ENCODE peak calls at places on chromosomes 13 and 19, in six cellular contexts. One of them, this sample, is unnamed.

GRCh38 chr13:65592757-65593156 is 1637.4 kb downstream of the PCDH9 start:
- DNase-seq in endothelial cell of umbilical vein: no peak
- DNase-seq in HepG2: no peak
- DNase-seq in A549: no peak
- DNase-seq in K562: no peak
- DNase-seq in GM12878: no peak
- DNase-seq in this sample: no peak

GRCh38 chr19:14433454-14434156 is 499 bp downstream of the PKN1 start:
- DNase-seq in endothelial cell of umbilical vein: peak
- DNase-seq in A549: no peak
- DNase-seq in GM12878: no peak
- DNase-seq in K562: no peak
- DNase-seq in HepG2: no peak
- DNase-seq in this sample: no peak

GRCh38 chr19:30118760-30119159 is 176.7 kb downstream of the URI1 start:
- DNase-seq in A549: no peak
- DNase-seq in K562: no peak
- DNase-seq in GM12878: no peak
- DNase-seq in HepG2: no peak
- DNase-seq in endothelial cell of umbilical vein: no peak
- DNase-seq in this sample: no peak

GRCh38 chr13:32530841-32531253 is 7.7 kb downstream of the N4BP2L2 start:
- DNase-seq in A549: no peak
- DNase-seq in endothelial cell of umbilical vein: peak
- DNase-seq in HepG2: no peak
- DNase-seq in GM12878: peak
- DNase-seq in K562: no peak
- DNase-seq in this sample: peak

GRCh38 chr13:51416107-51416506 is 36.7 kb downstream of the INTS6 start:
- DNase-seq in HepG2: no peak
- DNase-seq in K562: no peak
- DNase-seq in endothelial cell of umbilical vein: no peak
- DNase-seq in A549: no peak
- DNase-seq in GM12878: no peak
- DNase-seq in this sample: no peak

GRCh38 chr19:39001016-39001415 is 25.5 kb upstream of the FBXO17 start:
- DNase-seq in K562: no peak
- DNase-seq in endothelial cell of umbilical vein: no peak
- DNase-seq in GM12878: no peak
- DNase-seq in HepG2: no peak
- DNase-seq in A549: no peak
- DNase-seq in this sample: no peak

GRCh38 chr13:28048768-28049167 is 51.6 kb downstream of the FLT3 start:
- DNase-seq in K562: no peak
- DNase-seq in GM12878: no peak
- DNase-seq in A549: no peak
- DNase-seq in HepG2: no peak
- DNase-seq in endothelial cell of umbilical vein: no peak
- DNase-seq in this sample: no peak

GRCh38 chr19:29277107-29277506 is 64.2 kb upstream of the UQCRFS1 start:
- DNase-seq in endothelial cell of umbilical vein: no peak
- DNase-seq in K562: no peak
- DNase-seq in GM12878: peak
- DNase-seq in A549: no peak
- DNase-seq in HepG2: no peak
- DNase-seq in this sample: peak

GRCh38 chr19:20503536-20503935 is 62.0 kb downstream of the ZNF737 start:
- DNase-seq in A549: no peak
- DNase-seq in endothelial cell of umbilical vein: no peak
- DNase-seq in HepG2: no peak
- DNase-seq in GM12878: no peak
- DNase-seq in K562: no peak
- DNase-seq in this sample: no peak

GRCh38 chr13:43804461-43805070 is 17.8 kb upstream of the ENOX1 start:
- DNase-seq in A549: peak
- DNase-seq in GM12878: peak
- DNase-seq in HepG2: peak
- DNase-seq in K562: peak
- DNase-seq in endothelial cell of umbilical vein: peak
- DNase-seq in this sample: peak

GRCh38 chr19:1567848-1568227 is 287 bp downstream of the MEX3D start:
- DNase-seq in A549: no peak
- DNase-seq in GM12878: no peak
- DNase-seq in endothelial cell of umbilical vein: no peak
- DNase-seq in K562: peak
- DNase-seq in HepG2: no peak
- DNase-seq in this sample: no peak

GRCh38 chr13:80037505-80037888 is 303.4 kb downstream of the SPRY2 start:
- DNase-seq in A549: no peak
- DNase-seq in GM12878: no peak
- DNase-seq in endothelial cell of umbilical vein: peak
- DNase-seq in K562: no peak
- DNase-seq in HepG2: no peak
- DNase-seq in this sample: no peak

GRCh38 chr13:29935309-29935981 is 85.0 kb upstream of the UBL3 start:
- DNase-seq in GM12878: peak
- DNase-seq in endothelial cell of umbilical vein: no peak
- DNase-seq in K562: no peak
- DNase-seq in A549: no peak
- DNase-seq in HepG2: no peak
- DNase-seq in this sample: peak

DNA sequence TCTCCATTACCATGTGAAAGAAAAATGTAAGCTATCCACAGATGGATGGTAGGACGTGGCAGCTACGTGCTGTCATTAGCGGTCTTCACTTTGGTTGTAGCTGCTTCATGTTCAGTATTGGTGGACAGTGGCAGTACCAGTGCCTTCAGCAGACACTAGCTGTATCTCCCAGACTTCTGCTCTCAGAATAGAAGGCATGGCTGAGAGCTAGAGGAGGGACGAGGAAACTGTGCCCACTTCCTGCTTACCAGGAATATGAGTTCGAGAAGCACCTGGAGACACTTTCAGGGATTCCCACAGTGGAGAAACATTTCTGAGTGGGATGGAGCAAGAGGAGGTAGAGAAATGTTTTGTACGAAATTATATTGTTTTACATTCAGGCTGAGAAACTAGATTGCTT is 6.9 kb upstream of the SHISA2 start:
- DNase-seq in HepG2: no peak
- DNase-seq in GM12878: no peak
- DNase-seq in endothelial cell of umbilical vein: no peak
- DNase-seq in A549: no peak
- DNase-seq in K562: no peak
- DNase-seq in this sample: no peak
- TF ChIP-seq CTCF in HepG2: no peak
- TF ChIP-seq CTCF in GM12878: no peak
- TF ChIP-seq CTCF in endothelial cell of umbilical vein: no peak
- TF ChIP-seq CTCF in A549: no peak
- TF ChIP-seq CTCF in K562: no peak
- TF ChIP-seq CTCF in this sample: no peak

DNA sequence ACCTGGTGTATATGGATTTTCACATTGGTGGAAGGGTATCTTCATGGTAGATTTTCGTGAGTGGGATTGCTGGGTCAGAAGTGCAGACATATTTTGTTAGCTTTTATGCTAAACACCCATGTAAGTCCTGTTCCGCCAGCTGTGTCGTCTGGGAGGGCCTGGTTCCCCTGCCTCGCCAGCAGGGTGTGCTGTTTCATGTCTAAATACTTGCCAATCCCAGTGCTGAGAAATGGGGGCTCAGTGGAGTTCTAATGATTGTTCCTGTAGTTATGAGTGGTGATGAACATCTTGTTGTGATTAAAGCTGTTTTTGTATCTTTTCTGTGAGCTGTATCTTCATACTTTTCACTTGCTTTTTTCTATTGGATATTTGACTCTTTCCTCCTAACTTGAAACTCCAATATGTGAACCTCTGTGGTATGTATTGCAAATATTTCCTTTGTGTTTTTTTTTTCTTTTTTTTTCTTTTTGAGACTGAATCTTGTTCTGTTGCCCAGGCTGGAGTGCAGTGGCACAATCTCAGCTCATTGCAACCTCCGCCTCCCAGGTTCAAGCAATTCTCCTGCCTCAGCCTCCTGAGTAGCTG is 32.7 kb downstream of the KDM4B start:
- DNase-seq in endothelial cell of umbilical vein: peak
- DNase-seq in A549: peak
- DNase-seq in GM12878: no peak
- DNase-seq in K562: peak
- DNase-seq in HepG2: peak
- DNase-seq in this sample: peak
- TF ChIP-seq MYC in endothelial cell of umbilical vein: no peak
- TF ChIP-seq MYC in A549: no peak
- TF ChIP-seq MYC in GM12878: no peak
- TF ChIP-seq MYC in K562: no peak
- TF ChIP-seq MYC in HepG2: no peak
- TF ChIP-seq MYC in this sample: no peak

GRCh38 chr19:17755533-17755885 is 4.2 kb downstream of the FCHO1 start:
- DNase-seq in A549: peak
- DNase-seq in K562: no peak
- DNase-seq in GM12878: no peak
- DNase-seq in HepG2: no peak
- DNase-seq in endothelial cell of umbilical vein: no peak
- DNase-seq in this sample: no peak

GRCh38 chr19:17754634-17755532 is 3.6 kb downstream of the FCHO1 start:
- DNase-seq in HepG2: no peak
- DNase-seq in K562: no peak
- DNase-seq in A549: no peak
- DNase-seq in GM12878: peak
- DNase-seq in endothelial cell of umbilical vein: no peak
- DNase-seq in this sample: peak

GRCh38 chr19:17757125-17757524 is 5.8 kb downstream of the FCHO1 start:
- DNase-seq in K562: no peak
- DNase-seq in HepG2: no peak
- DNase-seq in endothelial cell of umbilical vein: peak
- DNase-seq in A549: peak
- DNase-seq in GM12878: no peak
- DNase-seq in this sample: no peak

GRCh38 chr19:17753976-17754375 is 2.7 kb downstream of the FCHO1 start:
- DNase-seq in endothelial cell of umbilical vein: no peak
- DNase-seq in HepG2: no peak
- DNase-seq in A549: no peak
- DNase-seq in K562: no peak
- DNase-seq in GM12878: no peak
- DNase-seq in this sample: no peak

DNA sequence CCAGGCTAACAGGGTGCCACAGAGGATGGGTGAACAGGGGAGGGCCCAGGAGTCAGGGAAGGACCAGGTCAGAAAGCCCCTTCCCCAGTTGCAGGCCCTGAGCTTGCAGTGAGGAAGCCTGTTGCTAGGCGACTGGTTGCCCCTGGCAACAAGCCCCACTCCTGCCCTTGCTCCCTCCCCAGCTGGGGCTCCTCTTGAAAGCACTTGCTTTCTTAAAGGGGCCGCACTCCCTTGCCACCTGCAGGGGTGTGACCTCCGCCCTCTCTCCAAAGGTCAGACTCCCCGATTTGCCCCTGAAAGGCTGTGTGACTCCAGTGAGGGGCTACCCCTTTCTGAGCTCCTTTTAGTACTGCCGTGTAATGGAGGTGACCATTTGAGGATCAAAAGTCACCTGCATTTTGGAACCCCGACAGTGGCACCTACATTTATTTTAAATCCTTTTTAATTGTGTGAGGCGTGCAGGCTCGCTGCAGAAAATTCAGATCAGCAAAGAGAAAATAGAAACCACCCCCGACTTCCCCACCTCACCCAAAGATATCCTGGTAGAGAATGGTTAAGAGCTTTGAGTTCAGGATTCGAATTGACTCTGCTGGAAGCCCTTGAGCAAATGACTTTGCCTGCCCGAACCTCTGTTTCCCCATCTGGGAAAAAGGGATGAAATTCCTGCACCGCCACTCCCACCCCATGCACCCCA is 4.8 kb downstream of the FCHO1 start:
- DNase-seq in endothelial cell of umbilical vein: no peak
- DNase-seq in K562: peak
- DNase-seq in HepG2: no peak
- DNase-seq in A549: peak
- DNase-seq in GM12878: peak
- DNase-seq in this sample: peak
- H3K4me3 ChIP-seq in endothelial cell of umbilical vein: no peak
- H3K4me3 ChIP-seq in K562: no peak
- H3K4me3 ChIP-seq in HepG2: no peak
- H3K4me3 ChIP-seq in A549: no peak
- H3K4me3 ChIP-seq in GM12878: peak
- H3K4me3 ChIP-seq in this sample: no peak

GRCh38 chr19:23273594-23274412 is 23.6 kb upstream of the ZNF724 start:
- DNase-seq in K562: peak
- DNase-seq in A549: peak
- DNase-seq in GM12878: peak
- DNase-seq in endothelial cell of umbilical vein: peak
- DNase-seq in HepG2: peak
- DNase-seq in this sample: peak
- TF ChIP-seq CTCF in K562: no peak
- TF ChIP-seq CTCF in A549: no peak
- TF ChIP-seq CTCF in GM12878: no peak
- TF ChIP-seq CTCF in endothelial cell of umbilical vein: no peak
- TF ChIP-seq CTCF in HepG2: peak
- TF ChIP-seq CTCF in this sample: no peak